ENCODE peak calls at places on chromosomes 4 and X, in four cellular contexts. One of them, this sample, is unnamed.

GRCh38 chrX:13579696-13580095 is 10.3 kb downstream of the EGFL6 start:
- DNase-seq in AG04450: no peak
- DNase-seq in CD8-positive, alpha-beta T cell: no peak
- DNase-seq in testis: no peak
- DNase-seq in this sample: no peak

GRCh38 chr4:160202802-160203201 is 1099.9 kb downstream of the RAPGEF2 start:
- DNase-seq in AG04450: no peak
- DNase-seq in CD8-positive, alpha-beta T cell: no peak
- DNase-seq in testis: no peak
- DNase-seq in this sample: no peak

GRCh38 chrX:45750639-45751038 is 550.0 kb upstream of the DIPK2B start:
- DNase-seq in AG04450: no peak
- DNase-seq in CD8-positive, alpha-beta T cell: no peak
- DNase-seq in testis: no peak
- DNase-seq in this sample: no peak

GRCh38 chr4:26878729-26879415 is 18.2 kb downstream of the STIM2 start:
- DNase-seq in AG04450: no peak
- DNase-seq in CD8-positive, alpha-beta T cell: no peak
- DNase-seq in testis: no peak
- DNase-seq in this sample: peak; percentile 31

GRCh38 chrX:113966791-113967190 is 617.1 kb upstream of the HTR2C start:
- DNase-seq in AG04450: no peak
- DNase-seq in CD8-positive, alpha-beta T cell: no peak
- DNase-seq in testis: no peak
- DNase-seq in this sample: no peak

GRCh38 chr4:174717788-174718187 is 111.3 kb downstream of the GLRA3 start:
- DNase-seq in AG04450: no peak
- DNase-seq in CD8-positive, alpha-beta T cell: no peak
- DNase-seq in testis: no peak
- DNase-seq in this sample: no peak

GRCh38 chr4:78166582-78166981 is 109.5 kb downstream of the FRAS1 start:
- DNase-seq in AG04450: no peak
- DNase-seq in CD8-positive, alpha-beta T cell: no peak
- DNase-seq in testis: no peak
- DNase-seq in this sample: no peak

GRCh38 chr4:86117781-86118302 is 242.0 kb downstream of the MAPK10 start:
- DNase-seq in AG04450: peak; percentile 30
- DNase-seq in CD8-positive, alpha-beta T cell: no peak
- DNase-seq in testis: no peak
- DNase-seq in this sample: peak; percentile 95

GRCh38 chr4:83605744-83606172 is 69.8 kb downstream of the GPAT3 start:
- DNase-seq in AG04450: no peak
- DNase-seq in CD8-positive, alpha-beta T cell: no peak
- DNase-seq in testis: no peak
- DNase-seq in this sample: no peak

GRCh38 chrX:37380920-37381319 is 31.8 kb downstream of the PRRG1 start:
- DNase-seq in AG04450: peak; percentile 15
- DNase-seq in CD8-positive, alpha-beta T cell: no peak
- DNase-seq in testis: no peak
- DNase-seq in this sample: no peak

GRCh38 chr4:142238589-142238988 is 602.2 kb downstream of the IL15 start:
- DNase-seq in AG04450: no peak
- DNase-seq in CD8-positive, alpha-beta T cell: no peak
- DNase-seq in testis: no peak
- DNase-seq in this sample: no peak

GRCh38 chr4:68271851-68272756 is 26.6 kb upstream of the TMPRSS11B start:
- DNase-seq in AG04450: peak; percentile 30
- DNase-seq in CD8-positive, alpha-beta T cell: no peak
- DNase-seq in testis: no peak
- DNase-seq in this sample: peak; percentile 35
- H3K4me3 ChIP-seq in AG04450: peak overlapping the region; percentile 49
- H3K4me3 ChIP-seq in CD8-positive, alpha-beta T cell: no peak overlapping the region
- H3K4me3 ChIP-seq in testis: no peak overlapping the region
- H3K4me3 ChIP-seq in this sample: peak overlapping the region; percentile 8

GRCh38 chr4:120155287-120155686 is 88.6 kb upstream of the MAD2L1 start:
- DNase-seq in AG04450: no peak
- DNase-seq in CD8-positive, alpha-beta T cell: no peak
- DNase-seq in testis: no peak
- DNase-seq in this sample: no peak

GRCh38 chr4:120158860-120159259 is 92.2 kb upstream of the MAD2L1 start:
- DNase-seq in AG04450: no peak
- DNase-seq in CD8-positive, alpha-beta T cell: no peak
- DNase-seq in testis: no peak
- DNase-seq in this sample: no peak

DNA sequence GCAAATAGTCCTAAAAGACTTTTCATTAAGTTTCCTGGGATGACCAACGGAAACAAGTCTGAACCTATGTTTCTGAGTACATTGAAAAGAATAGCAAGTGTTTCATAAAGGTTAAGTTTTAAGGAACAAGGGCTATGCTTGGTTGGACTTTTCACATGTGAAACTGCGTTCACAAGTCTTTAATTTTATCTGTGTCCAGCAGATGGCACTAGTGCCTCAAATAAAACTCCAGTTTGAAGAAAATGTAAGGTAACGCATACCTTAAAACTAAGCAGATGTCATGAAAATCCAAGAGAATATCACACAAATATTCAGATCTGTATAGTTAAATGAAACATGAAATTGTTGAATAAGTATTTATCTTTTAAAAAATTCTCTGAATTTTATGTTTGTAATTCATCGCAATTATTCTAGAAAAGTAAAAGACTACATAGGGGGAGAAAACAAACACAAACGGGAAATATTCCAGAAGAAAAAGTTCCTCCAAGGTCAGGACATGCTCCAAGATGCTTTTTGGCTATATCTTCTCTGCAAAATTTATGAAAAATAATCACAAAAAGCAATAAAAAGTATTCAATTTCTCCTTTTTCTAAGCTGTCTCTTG is 89.6 kb upstream of the MAD2L1 start:
- DNase-seq in AG04450: peak; percentile 49
- DNase-seq in CD8-positive, alpha-beta T cell: no peak
- DNase-seq in testis: peak; percentile 23
- DNase-seq in this sample: peak; percentile 71
- TF ChIP-seq CTCF in AG04450: peak; percentile 62
- TF ChIP-seq CTCF in CD8-positive, alpha-beta T cell: peak; percentile 74
- TF ChIP-seq CTCF in testis: peak; percentile 65
- TF ChIP-seq CTCF in this sample: peak; percentile 50

DNA sequence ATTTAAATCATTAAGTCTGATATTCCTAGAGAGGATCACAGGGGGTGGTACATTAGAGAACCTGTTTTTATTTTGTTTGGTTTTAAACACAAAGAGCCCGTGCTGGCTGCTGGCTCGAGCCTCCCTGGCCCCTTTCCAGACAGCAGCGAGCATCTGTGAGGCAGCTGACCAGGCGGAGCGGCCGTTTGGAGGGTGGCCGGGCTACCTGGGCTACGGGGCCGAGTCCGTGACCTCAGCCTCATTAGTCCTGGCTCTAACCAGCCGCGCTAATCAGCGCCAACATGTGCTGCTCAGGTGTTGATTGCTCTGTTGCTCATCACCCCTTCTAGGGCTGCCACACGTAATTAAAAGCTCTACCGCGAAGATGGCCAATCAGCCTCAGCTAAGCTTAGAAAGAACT is 35.3 kb downstream of the DCTD start:
- DNase-seq in AG04450: no peak
- DNase-seq in CD8-positive, alpha-beta T cell: no peak
- DNase-seq in testis: peak; percentile 67
- DNase-seq in this sample: no peak
- H3K4me3 ChIP-seq in AG04450: no peak overlapping the region
- H3K4me3 ChIP-seq in CD8-positive, alpha-beta T cell: no peak overlapping the region
- H3K4me3 ChIP-seq in testis: no peak overlapping the region
- H3K4me3 ChIP-seq in this sample: no peak overlapping the region

GRCh38 chrX:111719426-111720210 is 38.6 kb downstream of the ALG13 start:
- DNase-seq in AG04450: no peak
- DNase-seq in CD8-positive, alpha-beta T cell: no peak
- DNase-seq in testis: no peak
- DNase-seq in this sample: peak; percentile 33
- TF ChIP-seq CTCF in AG04450: peak; percentile 29
- TF ChIP-seq CTCF in CD8-positive, alpha-beta T cell: no peak
- TF ChIP-seq CTCF in testis: no peak
- TF ChIP-seq CTCF in this sample: peak; percentile 24

GRCh38 chr4:14524236-14524635 is 478.0 kb upstream of the CPEB2 start:
- DNase-seq in AG04450: no peak
- DNase-seq in CD8-positive, alpha-beta T cell: no peak
- DNase-seq in testis: no peak
- DNase-seq in this sample: no peak

GRCh38 chr4:14515556-14515955 is 486.7 kb upstream of the CPEB2 start:
- DNase-seq in AG04450: no peak
- DNase-seq in CD8-positive, alpha-beta T cell: no peak
- DNase-seq in testis: no peak
- DNase-seq in this sample: no peak

GRCh38 chr4:14520171-14520570 is 482.1 kb upstream of the CPEB2 start:
- DNase-seq in AG04450: no peak
- DNase-seq in CD8-positive, alpha-beta T cell: no peak
- DNase-seq in testis: no peak
- DNase-seq in this sample: no peak
- H3K4me3 ChIP-seq in AG04450: no peak overlapping the region
- H3K4me3 ChIP-seq in CD8-positive, alpha-beta T cell: no peak overlapping the region
- H3K4me3 ChIP-seq in testis: no peak overlapping the region
- H3K4me3 ChIP-seq in this sample: no peak overlapping the region

GRCh38 chr4:140689628-140690027 is 66.6 kb downstream of the TBC1D9 start:
- DNase-seq in AG04450: no peak
- DNase-seq in CD8-positive, alpha-beta T cell: no peak
- DNase-seq in testis: no peak
- DNase-seq in this sample: no peak
- TF ChIP-seq CTCF in AG04450: no peak
- TF ChIP-seq CTCF in CD8-positive, alpha-beta T cell: no peak
- TF ChIP-seq CTCF in testis: no peak
- TF ChIP-seq CTCF in this sample: no peak

DNA sequence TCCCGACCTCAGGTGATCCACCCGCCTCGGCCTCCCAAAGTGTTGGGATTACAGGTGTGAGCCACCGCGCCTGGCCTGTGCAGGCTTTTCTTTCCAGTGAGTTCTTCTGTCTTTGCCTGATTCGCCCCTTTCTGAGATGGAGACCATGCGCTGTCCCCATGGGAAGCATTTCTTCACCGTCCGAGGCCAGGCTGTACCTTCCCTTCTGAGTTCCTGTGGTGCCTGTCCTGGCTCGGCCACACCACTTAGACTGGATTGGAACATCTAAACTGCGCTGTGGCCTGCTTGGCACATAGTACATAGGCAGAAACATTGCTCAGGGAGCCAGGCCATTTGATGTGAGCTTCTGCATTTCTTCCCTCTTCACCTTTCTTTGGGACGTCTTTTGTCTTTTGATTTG is 23.7 kb downstream of the FAM193A start:
- DNase-seq in AG04450: no peak
- DNase-seq in CD8-positive, alpha-beta T cell: no peak
- DNase-seq in testis: no peak
- DNase-seq in this sample: no peak
- H3K4me3 ChIP-seq in AG04450: no peak overlapping the region
- H3K4me3 ChIP-seq in CD8-positive, alpha-beta T cell: no peak overlapping the region
- H3K4me3 ChIP-seq in testis: no peak overlapping the region
- H3K4me3 ChIP-seq in this sample: no peak overlapping the region